ENCODE peak calls at places on chromosomes 1 and 21, in seven cellular contexts. T is SW480; J is amniotic stem cell; W is esophagus squamous epithelium; N is stimulated activated CD8-positive, alpha-beta memory T cell treated with anti-CD3 and anti-CD28 coated beads, Interleukin-15, amount 100 ng/mL, for 4 hours; E is A172; M is dermis microvascular lymphatic vessel endothelial cell. U is an unnamed sample.
A peak's percentile ranks its signal among the peaks of the same experiment; 100 is the strongest.

GRCh38 chr1:76066390-76066789 is 8.2 kb upstream of the ST6GALNAC3 start:
- DNase-seq in J (no peak), M (peak; percentile 9), E (peak; percentile 5), T (no peak), W (no peak), N (no peak), U (no peak)

GRCh38 chr1:247376659-247377058 is 39.3 kb upstream of the NLRP3 start:
- DNase-seq in W (no peak), N (no peak), T (no peak), E (no peak), M (no peak), J (no peak), U (no peak)

GRCh38 chr21:44391345-44392091 is 38.1 kb downstream of the TRPM2 start:
- DNase-seq in N (no peak), E (no peak), J (no peak), W (no peak), T (no peak), M (no peak), U (no peak)

GRCh38 chr21:28801906-28802305 is 190.8 kb downstream of the LTN1 start:
- DNase-seq in E (no peak), M (no peak), N (no peak), W (no peak), J (no peak), T (no peak), U (no peak)

GRCh38 chr1:24203404-24203803 is 16.3 kb upstream of the IFNLR1 start:
- DNase-seq in M (no peak), E (no peak), N (no peak), T (peak; percentile 93), W (no peak), J (no peak), U (peak; percentile 69)

GRCh38 chr1:161905269-161905884 is 118.3 kb downstream of the OLFML2B start:
- DNase-seq in J (no peak), W (no peak), N (no peak), E (no peak), T (no peak), M (peak; percentile 37), U (no peak)

GRCh38 chr1:21833392-21833976 is 21.4 kb downstream of the LDLRAD2 start:
- DNase-seq in N (no peak), J (no peak), E (no peak), W (no peak), M (no peak), T (no peak), U (no peak)

GRCh38 chr1:178579095-178579494 is 66.2 kb downstream of the TEX35 start:
- DNase-seq in N (no peak), W (no peak), T (no peak), M (no peak), E (no peak), J (no peak), U (no peak)

GRCh38 chr1:63901094-63901493 is 127.3 kb downstream of the ROR1 start:
- DNase-seq in E (no peak), W (no peak), J (no peak), N (no peak), T (no peak), M (peak; percentile 52), U (no peak)

GRCh38 chr1:177567393-177567792 is 396.6 kb downstream of the BRINP2 start:
- DNase-seq in N (no peak), M (no peak), J (no peak), E (no peak), T (peak; percentile 5), W (no peak), U (no peak)

GRCh38 chr1:152546704-152547103 is 19.9 kb downstream of the LCE3E start:
- DNase-seq in T (no peak), E (no peak), W (no peak), N (no peak), M (no peak), J (no peak), U (no peak)

GRCh38 chr1:207240325-207241095 is 81.0 kb upstream of the CD55 start:
- DNase-seq in M (peak; percentile 61), N (no peak), T (peak; percentile 20), W (no peak), J (no peak), E (peak; percentile 64), U (no peak)

U was measured in activated effector memory CD4-positive, alpha-beta T cell treated with anti-CD3 and anti-CD28 coated beads, Interleukin-2, amount 50 U/mL, for 16 hours.